ENCODE peak calls at places on chromosomes 6 and 20, in five cellular contexts. S is K562, U is body of pancreas, N is astrocyte of the spinal cord, E is OCI-LY7. A is an unnamed sample.

GRCh38 chr20:34074101-34074760 is 37.8 kb downstream of the EIF2S2 start:
- DNase-seq in S (no peak), U (no peak), N (no peak), E (no peak), A (no peak)

GRCh38 chr6:38316099-38316868 is 323.4 kb downstream of the BTBD9 start:
- DNase-seq in S (no peak), U (no peak), N (no peak), E (no peak), A (no peak)

GRCh38 chr6:35188886-35189285 is 24.9 kb upstream of the SCUBE3 start:
- DNase-seq in S (no peak), U (no peak), N (no peak), E (no peak), A (no peak)

GRCh38 chr6:70198825-70199224 is 104.1 kb downstream of the COL9A1 start:
- DNase-seq in S (no peak), U (no peak), N (no peak), E (no peak), A (no peak)

GRCh38 chr6:162778603-162779002 is 50.8 kb downstream of the PACRG start:
- DNase-seq in S (peak; percentile 10), U (no peak), N (no peak), E (no peak), A (no peak)

GRCh38 chr20:19783966-19784401 is 25.9 kb downstream of the RIN2 start:
- DNase-seq in S (no peak), U (peak; percentile 35), N (peak; percentile 71), E (no peak), A (peak; percentile 27)

GRCh38 chr6:163530406-163530805 is 115.9 kb downstream of the QKI start:
- DNase-seq in S (no peak), U (no peak), N (no peak), E (no peak), A (no peak)

GRCh38 chr6:16674666-16675392 is 86.4 kb downstream of the ATXN1 start:
- DNase-seq in S (no peak), U (no peak), N (peak; percentile 61), E (no peak), A (no peak)

GRCh38 chr6:100892693-100893092 is 11.6 kb upstream of the ASCC3 start:
- DNase-seq in S (no peak), U (no peak), N (no peak), E (no peak), A (peak; percentile 18)

GRCh38 chr20:33232486-33233072 is 3.2 kb upstream of the BPIFA1 start:
- DNase-seq in S (no peak), U (no peak), N (no peak), E (no peak), A (no peak)

GRCh38 chr6:91213229-91213901 is 626.5 kb upstream of the MAP3K7 start:
- DNase-seq in S (no peak), U (peak; percentile 4), N (no peak), E (no peak), A (no peak)

GRCh38 chr6:29941476-29941875 is 856 bp upstream of the HLA-A start:
- DNase-seq in S (no peak), U (no peak), N (no peak), E (peak; percentile 38), A (no peak)

GRCh38 chr6:137869781-137870180 is 2.7 kb downstream of the TNFAIP3 start:
- DNase-seq in S (no peak), U (no peak), N (no peak), E (no peak), A (no peak)

GRCh38 chr6:113630365-113630737 is 226.8 kb upstream of the MARCKS start:
- DNase-seq in S (no peak), U (no peak), N (no peak), E (no peak), A (no peak)

GRCh38 chr20:20371681-20372080 is 3.8 kb downstream of the INSM1 start:
- DNase-seq in S (no peak), U (no peak), N (no peak), E (no peak), A (no peak)

GRCh38 chr20:13149371-13149770 is 71.7 kb upstream of the ISM1 start:
- DNase-seq in S (no peak), U (no peak), N (peak; percentile 46), E (no peak), A (no peak)

GRCh38 chr6:42278131-42278853 is 60.6 kb upstream of the MRPS10 start:
- DNase-seq in S (no peak), U (no peak), N (no peak), E (no peak), A (no peak)

GRCh38 chr20:54650201-54650722 is 174.9 kb downstream of the DOK5 start:
- DNase-seq in S (no peak), U (no peak), N (no peak), E (no peak), A (no peak)

GRCh38 chr6:83518946-83519489 is 6.7 kb downstream of the PRSS35 start:
- DNase-seq in S (no peak), U (no peak), N (peak; percentile 16), E (no peak), A (no peak)

GRCh38 chr20:35146299-35146921 is 726 bp downstream of the EDEM2 start:
- DNase-seq in S (peak; percentile 61), U (peak; percentile 28), N (peak; percentile 5), E (peak; percentile 14), A (peak; percentile 36)

GRCh38 chr6:37102299-37103168 is 67.4 kb upstream of the PIM1 start:
- DNase-seq in S (peak; percentile 87), U (peak; percentile 91), N (peak; percentile 92), E (peak; percentile 86), A (peak; percentile 94)
- TF ChIP-seq CTCF in S (no peak), U (no peak), N (no peak), E (peak; percentile 38), A (no peak)

GRCh38 chr20:47780990-47781389 is 4.3 kb downstream of the SULF2 start:
- DNase-seq in S (no peak), U (no peak), N (no peak), E (no peak), A (no peak)
- TF ChIP-seq CTCF in S (no peak), U (no peak), N (no peak), E (no peak), A (peak; percentile 19)

GRCh38 chr20:50308513-50309279 is 118.1 kb downstream of the CEBPB start:
- DNase-seq in S (peak; percentile 61), U (peak; percentile 71), N (peak; percentile 96), E (peak; percentile 50), A (peak; percentile 89)
- TF ChIP-seq CTCF in S (no peak), U (no peak), N (peak; percentile 13), E (no peak), A (peak; percentile 8)

GRCh38 chr6:152993431-152993830 is 9.1 kb downstream of the MTRF1L start:
- DNase-seq in S (no peak), U (no peak), N (no peak), E (no peak), A (no peak)
- TF ChIP-seq CTCF in S (no peak), U (no peak), N (peak; percentile 16), E (peak; percentile 44), A (peak; percentile 51)

GRCh38 chr6:3237761-3238662 is 10.6 kb upstream of the TUBB2B start:
- DNase-seq in S (peak; percentile 62), U (no peak), N (no peak), E (peak; percentile 46), A (no peak)
- TF ChIP-seq CTCF in S (peak; percentile 72), U (no peak), N (no peak), E (no peak), A (no peak)

GRCh38 chr6:116611020-116611419 is 5.3 kb upstream of the RSPH4A start:
- DNase-seq in S (no peak), U (no peak), N (no peak), E (no peak), A (no peak)

GRCh38 chr6:116616757-116617093 is 446 bp downstream of the RSPH4A start:
- DNase-seq in S (peak; percentile 22), U (peak; percentile 34), N (no peak), E (no peak), A (peak; percentile 11)

DNA sequence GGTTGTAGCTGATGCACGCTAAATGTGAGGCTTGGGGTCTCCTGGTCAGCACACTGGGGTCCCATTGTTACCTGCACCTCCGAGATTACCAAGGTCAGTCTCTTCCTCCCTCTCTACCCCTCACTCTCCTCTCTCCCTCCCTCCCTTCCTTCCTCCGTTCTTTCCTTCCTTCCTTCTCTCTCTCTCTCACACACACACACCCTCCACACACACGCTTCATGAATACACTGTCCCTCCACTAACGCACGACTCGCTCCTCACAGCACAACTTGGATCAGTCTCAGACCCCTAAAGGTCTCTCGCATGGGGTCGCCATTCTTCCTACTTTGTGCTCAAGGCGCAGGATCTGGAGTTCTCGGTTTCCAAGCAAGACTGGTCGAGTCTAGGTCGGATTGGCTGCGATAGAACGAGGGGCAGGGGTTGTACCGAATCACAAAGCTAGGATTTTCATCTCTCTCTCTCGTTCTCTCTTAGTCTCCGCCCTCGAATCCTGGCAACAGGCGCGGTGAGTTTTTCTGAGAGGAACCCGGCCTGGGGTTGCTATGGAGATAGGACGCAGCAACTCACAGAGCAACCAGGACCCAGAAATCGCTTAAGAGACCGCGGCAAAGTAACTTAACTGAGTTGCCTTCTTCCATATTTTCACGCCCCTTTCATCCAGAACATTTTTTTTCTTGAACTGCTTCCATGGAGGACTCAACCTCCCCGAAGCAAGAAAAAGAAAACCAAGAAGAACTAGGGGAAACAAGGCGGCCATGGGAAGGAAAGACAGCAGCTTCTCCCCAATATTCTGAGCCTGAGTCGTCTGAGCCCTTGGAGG is at the start of gene RSPH4A:
- DNase-seq in S (peak; percentile 78), U (peak; percentile 96), N (peak; percentile 96), E (peak; percentile 25), A (peak; percentile 91)
- TF ChIP-seq CTCF in S (no peak), U (no peak), N (peak; percentile 23), E (no peak), A (peak; percentile 42)

GRCh38 chr6:153083869-153084268 is 47.2 kb downstream of the RGS17 start:
- DNase-seq in S (no peak), U (no peak), N (no peak), E (no peak), A (no peak)

GRCh38 chr6:153086225-153086990 is 44.7 kb downstream of the RGS17 start:
- DNase-seq in S (no peak), U (no peak), N (no peak), E (no peak), A (no peak)

GRCh38 chr6:153084393-153084792 is 46.7 kb downstream of the RGS17 start:
- DNase-seq in S (no peak), U (no peak), N (peak; percentile 22), E (no peak), A (no peak)

GRCh38 chr6:153087436-153087835 is 43.6 kb downstream of the RGS17 start:
- DNase-seq in S (no peak), U (no peak), N (no peak), E (no peak), A (no peak)

GRCh38 chr6:153085239-153085638 is 45.8 kb downstream of the RGS17 start:
- DNase-seq in S (no peak), U (no peak), N (no peak), E (no peak), A (peak; percentile 43)
- TF ChIP-seq CTCF in S (no peak), U (no peak), N (no peak), E (no peak), A (no peak)

GRCh38 chr20:2603816-2604505 is 48.5 kb upstream of the NOP56 start:
- DNase-seq in S (no peak), U (no peak), N (no peak), E (no peak), A (peak; percentile 56)
- TF ChIP-seq CTCF in S (no peak), U (no peak), N (no peak), E (no peak), A (no peak)

A was measured in BE2C.